ENCODE peak calls at places on chromosomes 5 and 9, in seven cellular contexts. Y is H1, L is sigmoid colon, R is K562, H is mammary epithelial cell, C is pancreas, B is ovary. J is an unnamed sample. For H3K4me1, the result is how much of the 10 kb centered on the place peaks cover.

GRCh38 chr5:147935032-147935431 is 28.7 kb upstream of the C5orf46 start:
- DNase-seq in B (no peak), L (no peak), C (no peak), R (no peak), H (peak), Y (no peak), J (no peak)

GRCh38 chr9:75088646-75089368 is 493 bp downstream of the OSTF1 start:
- DNase-seq in H (peak), Y (peak), B (peak), L (peak), C (peak), R (peak), J (peak)

GRCh38 chr9:114000671-114001409 is 77.3 kb downstream of the AMBP start:
- DNase-seq in H (no peak), C (no peak), Y (no peak), R (no peak), B (peak), L (peak), J (peak)

GRCh38 chr9:3922846-3923245 is 377.0 kb downstream of the GLIS3 start:
- DNase-seq in C (no peak), Y (no peak), B (no peak), L (no peak), R (no peak), H (no peak), J (no peak)

GRCh38 chr5:157383151-157383810 is 76.7 kb upstream of the NIPAL4 start:
- DNase-seq in R (no peak), B (no peak), L (no peak), H (no peak), Y (no peak), C (no peak), J (no peak)

GRCh38 chr5:5704352-5704751 is 281.9 kb downstream of the ICE1 start:
- DNase-seq in L (no peak), R (no peak), H (no peak), Y (no peak), B (no peak), C (no peak), J (no peak)

GRCh38 chr9:121494192-121494591 is 5.5 kb downstream of the GGTA1 start:
- DNase-seq in R (no peak), B (no peak), C (no peak), H (no peak), L (no peak), Y (no peak), J (no peak)

GRCh38 chr5:150283904-150284303 is 5.7 kb downstream of the CAMK2A start:
- DNase-seq in R (no peak), H (no peak), B (no peak), L (no peak), Y (no peak), C (no peak), J (no peak)

GRCh38 chr9:100098241-100098886 is 436 bp downstream of the ERP44 start:
- DNase-seq in L (peak), H (peak), Y (peak), R (peak), C (peak), B (no peak), J (peak)

GRCh38 chr9:114694719-114695269 is 12.8 kb upstream of the TEX48 start:
- DNase-seq in H (no peak), Y (no peak), B (no peak), L (no peak), C (no peak), R (no peak), J (no peak)

GRCh38 chr5:17087035-17087434 is 130.4 kb upstream of the BASP1 start:
- DNase-seq in B (no peak), L (no peak), C (no peak), R (no peak), H (no peak), Y (no peak), J (no peak)

GRCh38 chr5:116573617-116574431 is 799 bp downstream of the SEMA6A start:
- DNase-seq in R (no peak), C (peak), Y (no peak), H (peak), B (peak), L (no peak), J (peak)

DNA sequence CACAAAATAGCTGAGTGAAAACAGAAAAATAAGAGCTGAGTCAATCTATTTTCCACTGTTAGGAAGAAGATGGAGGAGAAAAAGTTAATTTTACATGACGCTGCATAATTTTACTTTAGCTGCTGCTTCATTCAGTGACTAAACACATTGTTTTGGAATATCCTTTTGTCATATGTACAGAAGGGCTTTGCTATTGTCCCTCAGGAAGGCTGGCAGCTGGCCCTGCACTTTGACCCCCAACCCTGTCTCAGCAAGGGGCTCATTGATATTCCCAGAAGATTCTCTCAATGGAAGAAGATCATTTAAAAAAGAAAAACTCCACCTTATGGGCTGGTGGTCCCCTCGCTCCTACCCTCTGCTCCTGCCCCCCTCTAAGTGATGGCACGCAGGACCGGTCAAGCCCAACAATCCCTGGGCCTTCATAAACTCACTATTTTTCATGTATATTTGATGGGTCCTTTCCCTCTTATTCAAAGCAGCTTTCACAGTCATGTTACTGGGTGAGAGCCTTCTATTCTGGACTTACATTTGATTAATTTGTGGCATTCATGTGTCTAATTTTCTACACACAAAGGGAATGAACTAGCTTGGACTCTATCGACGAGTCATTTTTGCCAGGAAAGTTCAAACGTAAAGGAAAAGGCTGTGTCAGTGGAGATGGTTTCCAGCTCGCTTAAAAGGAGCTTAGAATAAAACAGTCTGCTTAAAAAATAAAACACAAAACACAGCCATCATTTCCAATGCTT is 104.8 kb downstream of the EFNA5 start:
- DNase-seq in L (no peak), B (no peak), C (no peak), H (no peak), Y (no peak), R (no peak), J (no peak)
- H3K4me1 ChIP-seq in L (under half), B (under half), C (under half), H (under half), Y (under half), R (under half), J (under half)

DNA sequence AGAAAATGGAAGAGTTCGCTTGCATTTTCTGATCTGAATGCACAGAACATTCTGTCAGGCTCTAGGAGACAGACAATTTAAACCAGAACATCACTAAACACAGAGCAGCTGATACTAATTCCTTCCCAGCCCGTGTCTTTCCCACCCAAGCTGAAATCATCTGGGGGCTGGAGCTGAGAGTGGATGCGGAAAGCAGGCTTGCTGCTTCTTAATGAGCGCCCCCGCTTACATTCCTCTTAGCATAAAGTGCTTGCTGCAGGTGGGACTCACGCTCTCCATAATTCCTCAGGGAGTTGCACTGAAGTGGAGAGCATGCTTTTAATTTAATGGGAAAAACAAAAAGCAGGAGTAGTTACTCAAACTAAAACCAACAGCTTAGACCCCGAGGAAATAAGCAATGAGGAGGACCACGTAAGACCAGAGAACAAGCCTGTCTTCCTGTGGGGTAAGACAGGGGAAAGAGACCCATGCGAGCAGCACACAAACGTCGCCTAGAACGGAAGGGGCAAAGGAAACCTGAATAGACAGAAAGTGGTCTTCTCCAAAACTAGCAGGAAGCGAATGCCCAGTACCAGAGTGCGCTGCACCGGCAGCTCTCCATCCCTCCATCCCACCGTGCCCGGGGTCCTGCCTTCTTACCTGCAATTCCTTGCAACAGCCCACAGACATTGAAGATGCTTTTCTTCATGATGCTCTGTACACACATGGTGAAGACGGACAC is 139.3 kb downstream of the LHFPL2 start:
- DNase-seq in L (no peak), C (no peak), H (no peak), Y (no peak), B (no peak), R (no peak), J (no peak)
- H3K4me3 ChIP-seq in L (peak), C (peak), H (no peak), Y (no peak), B (no peak), R (peak), J (no peak)

GRCh38 chr5:109692852-109693251 is 3.1 kb downstream of the MAN2A1 start:
- DNase-seq in B (no peak), Y (no peak), H (no peak), R (no peak), L (no peak), C (no peak), J (no peak)
- H3K4me1 ChIP-seq in B (under half), Y (under half), H (under half), R (under half), L (under half), C (under half), J (under half)

DNA sequence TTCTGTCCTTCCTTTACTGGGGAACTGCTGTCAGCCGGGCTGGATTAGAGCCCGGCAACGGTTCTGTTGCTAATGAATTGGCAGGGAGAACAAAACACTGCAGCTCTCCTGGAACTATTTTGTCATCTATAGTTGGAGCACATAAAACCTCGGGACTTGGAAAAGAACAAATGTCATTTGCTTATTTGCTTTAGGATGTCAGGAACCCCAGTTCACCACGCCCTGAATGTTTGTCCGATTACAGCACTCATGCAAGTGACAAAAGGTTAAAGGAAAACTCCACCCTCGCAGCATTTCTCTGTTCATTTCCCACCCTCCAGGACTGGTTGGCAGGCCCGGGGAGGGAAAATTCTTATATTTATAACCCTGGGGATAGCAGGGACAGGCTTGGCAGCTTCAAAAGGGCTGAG is 66.5 kb upstream of the PLPP1 start:
- DNase-seq in Y (peak), R (no peak), C (peak), L (peak), H (no peak), B (peak), J (peak)
- H3K4me3 ChIP-seq in Y (no peak), R (no peak), C (no peak), L (no peak), H (no peak), B (no peak), J (no peak)